ENCODE peak calls at places on chromosomes 16 and 17, in four cellular contexts. E is GM12878, T is GM23248, B is neural progenitor cell. P is an unnamed sample.

GRCh38 chr17:37094391-37094790 is 145.6 kb downstream of the AATF start:
- DNase-seq in T (no peak), B (no peak), E (no peak), P (no peak)

GRCh38 chr16:87724490-87725291 is 41.1 kb downstream of the KLHDC4 start:
- DNase-seq in B (no peak), E (peak; percentile 25), T (no peak), P (no peak)

GRCh38 chr17:59244081-59244480 is 23.8 kb downstream of the GDPD1 start:
- DNase-seq in B (no peak), T (no peak), E (no peak), P (no peak)

GRCh38 chr16:81448154-81449131 is 3.8 kb downstream of the CMIP start:
- DNase-seq in B (peak; percentile 68), E (no peak), T (no peak), P (no peak)

GRCh38 chr16:55981557-55981956 is 106.4 kb upstream of the CES5A start:
- DNase-seq in B (no peak), E (no peak), T (no peak), P (no peak)

GRCh38 chr17:17079336-17079735 is 37.1 kb downstream of the MPRIP start:
- DNase-seq in T (no peak), B (peak; percentile 59), E (no peak), P (no peak)

GRCh38 chr17:49445561-49445960 is 30.9 kb upstream of the PHB1 start:
- DNase-seq in B (no peak), T (no peak), E (no peak), P (no peak)

GRCh38 chr17:73710095-73710592 is 65.9 kb upstream of the SDK2 start:
- DNase-seq in T (peak; percentile 52), B (peak; percentile 83), E (peak; percentile 5), P (peak; percentile 4)

GRCh38 chr16:21720533-21720932 is 56.8 kb downstream of the OTOA start:
- DNase-seq in T (no peak), E (no peak), B (no peak), P (no peak)

GRCh38 chr17:16470302-16470701 is 21.7 kb downstream of the LRRC75A start:
- DNase-seq in E (no peak), B (no peak), T (no peak), P (no peak)

GRCh38 chr17:13806023-13806553 is 204.4 kb upstream of the HS3ST3A1 start:
- DNase-seq in T (no peak), E (no peak), B (no peak), P (no peak)

GRCh38 chr17:72618018-72618509 is 474.4 kb downstream of the SLC39A11 start:
- DNase-seq in E (no peak), T (peak; percentile 56), B (peak; percentile 16), P (no peak)

GRCh38 chr17:80491478-80492342 is 15.3 kb upstream of the NPTX1 start:
- DNase-seq in B (peak; percentile 82), T (peak; percentile 29), E (no peak), P (no peak)
- H3K4me2 ChIP-seq in B (peak overlapping the region; percentile 69), T (no peak overlapping the region), E (no peak overlapping the region), P (no peak overlapping the region)

GRCh38 chr16:84599528-84600202 is 18.2 kb downstream of the COTL1 start:
- DNase-seq in B (peak; percentile 92), T (peak; percentile 87), E (no peak), P (peak; percentile 70)
- H3K4me2 ChIP-seq in B (peak overlapping the region; percentile 72), T (peak overlapping the region; percentile 93), E (peak overlapping the region; percentile 99), P (peak overlapping the region; percentile 81)

GRCh38 chr17:57048096-57048495 is 37.0 kb upstream of the AKAP1 start:
- DNase-seq in E (no peak), B (no peak), T (no peak), P (no peak)

GRCh38 chr17:57043276-57043675 is 41.8 kb upstream of the AKAP1 start:
- DNase-seq in E (no peak), B (no peak), T (no peak), P (no peak)

GRCh38 chr17:57050303-57050702 is 34.7 kb upstream of the AKAP1 start:
- DNase-seq in B (no peak), E (no peak), T (no peak), P (no peak)

GRCh38 chr17:57044976-57045867 is 39.8 kb upstream of the AKAP1 start:
- DNase-seq in B (no peak), E (no peak), T (peak; percentile 5), P (no peak)

GRCh38 chr17:57045868-57046671 is 39.0 kb upstream of the AKAP1 start:
- DNase-seq in E (no peak), B (no peak), T (peak; percentile 23), P (no peak)
- H3K4me2 ChIP-seq in E (peak overlapping the region; percentile 79), B (no peak overlapping the region), T (peak overlapping the region; percentile 50), P (peak overlapping the region; percentile 71)

GRCh38 chr17:76239538-76240274 is 587 bp downstream of the RNF157 start:
- DNase-seq in B (peak; percentile 63), E (no peak), T (peak; percentile 16), P (no peak)
- H3K4me2 ChIP-seq in B (peak overlapping the region; percentile 95), E (peak overlapping the region; percentile 77), T (no peak overlapping the region), P (peak overlapping the region; percentile 96)

GRCh38 chr17:882827-883585 is 96.6 kb downstream of the NXN start:
- DNase-seq in E (no peak), T (peak; percentile 26), B (peak; percentile 37), P (no peak)
- H3K4me2 ChIP-seq in E (no peak overlapping the region), T (no peak overlapping the region), B (peak overlapping the region; percentile 7), P (peak overlapping the region; percentile 13)

GRCh38 chr17:19724501-19725420 is 8.4 kb upstream of the SLC47A2 start:
- DNase-seq in E (no peak), T (peak; percentile 75), B (no peak), P (no peak)
- H3K4me2 ChIP-seq in E (peak overlapping the region; percentile 42), T (peak overlapping the region; percentile 49), B (no peak overlapping the region), P (peak overlapping the region; percentile 63)

GRCh38 chr17:55731586-55732250 is 9.1 kb upstream of the TMEM100 start:
- DNase-seq in E (no peak), B (peak; percentile 20), T (peak; percentile 80), P (no peak)
- H3K4me2 ChIP-seq in E (no peak overlapping the region), B (peak overlapping the region; percentile 20), T (peak overlapping the region; percentile 65), P (peak overlapping the region; percentile 72)

GRCh38 chr16:9322735-9323134 is 231.3 kb downstream of the HAPSTR1 start:
- DNase-seq in T (no peak), E (no peak), B (no peak), P (no peak)
- H3K4me2 ChIP-seq in T (no peak overlapping the region), E (no peak overlapping the region), B (no peak overlapping the region), P (no peak overlapping the region)